ENCODE peak calls at places on chromosome 22, in six cellular contexts. G is transverse colon, P is tibial nerve, S is sigmoid colon, W is suprapubic skin, V is GM12878. A is an unnamed sample. For H3K4me1, the result is how much of the 10 kb centered on the place peaks cover.

GRCh38 chr22:24284747-24285203 is 14.1 kb downstream of the SPECC1L start:
- DNase-seq in G (no peak), S (no peak), W (no peak), P (no peak), V (no peak), A (no peak)

GRCh38 chr22:25051073-25051472 is 98.6 kb downstream of the KIAA1671 start:
- DNase-seq in V (no peak), G (no peak), P (no peak), S (no peak), W (no peak), A (no peak)

GRCh38 chr22:49788492-49788891 is 39.2 kb downstream of the BRD1 start:
- DNase-seq in G (peak), W (peak), V (no peak), S (peak), P (peak), A (peak)

GRCh38 chr22:23675502-23676415 is 15.1 kb upstream of the RGL4 start:
- DNase-seq in S (peak), P (no peak), W (peak), G (peak), V (no peak), A (peak)

GRCh38 chr22:25563757-25564319 is 637 bp upstream of the GRK3 start:
- DNase-seq in V (no peak), G (peak), S (peak), P (peak), W (no peak), A (no peak)

GRCh38 chr22:29231971-29232959 is 26.6 kb downstream of the EMID1 start:
- DNase-seq in P (no peak), V (no peak), S (peak), W (no peak), G (no peak), A (peak)

GRCh38 chr22:18147791-18148507 is 2.0 kb upstream of the USP18 start:
- DNase-seq in P (no peak), S (no peak), G (no peak), V (no peak), W (no peak), A (no peak)

GRCh38 chr22:44360686-44361381 is 48.1 kb upstream of the SHISAL1 start:
- DNase-seq in S (peak), V (no peak), G (peak), P (no peak), W (peak), A (peak)

GRCh38 chr22:31806751-31807150 is 52.9 kb downstream of the DEPDC5 start:
- DNase-seq in W (no peak), G (no peak), V (no peak), S (no peak), P (no peak), A (no peak)

GRCh38 chr22:48144318-48144717 is 1381.9 kb downstream of the TBC1D22A start:
- DNase-seq in S (no peak), G (no peak), W (no peak), P (no peak), V (no peak), A (no peak)

GRCh38 chr22:19271856-19272535 is 19.5 kb downstream of the CLTCL1 start:
- DNase-seq in V (no peak), G (no peak), W (no peak), S (no peak), P (no peak), A (no peak)
- H3K4me1 ChIP-seq in V (under half), G (under half), W (under half), S (under half), P (under half), A (under half)

DNA sequence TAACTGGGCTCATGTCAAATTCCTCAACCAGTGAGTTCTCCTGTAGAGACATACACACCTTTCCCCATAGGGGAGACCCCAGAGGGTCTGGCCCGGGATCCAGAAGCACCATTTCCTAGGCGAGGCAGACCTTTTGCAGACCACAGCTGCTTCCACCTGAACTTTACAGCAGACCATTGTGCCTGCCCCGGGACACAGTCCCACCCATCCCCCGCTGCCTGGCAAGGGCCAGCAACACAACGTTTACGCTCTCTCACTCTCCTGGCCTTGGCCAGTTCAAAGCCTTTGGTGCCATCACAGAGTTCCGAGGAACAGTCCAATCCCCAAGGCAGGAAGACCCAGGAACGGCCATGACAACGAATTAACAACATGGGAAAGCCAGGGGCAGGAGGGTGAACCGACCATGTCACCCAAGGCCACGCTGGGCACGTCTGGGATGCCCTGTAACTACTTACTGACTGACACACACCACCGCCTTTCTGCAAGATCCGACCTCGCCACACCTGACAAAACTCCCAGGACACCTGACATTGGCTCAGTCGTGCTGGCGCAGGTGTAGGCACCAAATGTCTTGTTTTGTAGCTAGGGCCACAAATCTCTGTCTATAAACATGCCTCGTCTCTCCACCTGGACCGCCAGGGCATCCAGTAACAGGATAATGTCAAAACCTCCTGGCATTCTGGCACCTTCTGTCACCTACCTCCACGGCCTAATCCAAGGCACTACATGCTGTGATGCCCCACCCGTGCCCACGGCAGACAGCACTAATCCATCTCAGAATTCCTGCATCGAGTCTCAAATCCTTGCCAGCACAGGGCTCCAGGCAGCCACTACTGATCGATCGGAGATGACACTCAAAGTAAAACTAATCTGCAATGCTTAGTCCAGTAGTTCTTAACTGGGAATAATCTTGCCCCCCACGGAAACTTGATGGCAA is 51.3 kb downstream of the MYH9 start:
- DNase-seq in S (no peak), G (no peak), W (no peak), P (no peak), V (no peak), A (no peak)
- TF ChIP-seq EP300 in S (no peak), G (no peak), W (no peak), P (peak), V (no peak), A (no peak)

GRCh38 chr22:42315392-42315756 is 44.9 kb upstream of the TCF20 start:
- DNase-seq in V (no peak), W (no peak), S (no peak), G (peak), P (no peak), A (no peak)
- H3K4me1 ChIP-seq in V (under half), W (under half), S (under half), G (under half), P (under half), A (under half)

DNA sequence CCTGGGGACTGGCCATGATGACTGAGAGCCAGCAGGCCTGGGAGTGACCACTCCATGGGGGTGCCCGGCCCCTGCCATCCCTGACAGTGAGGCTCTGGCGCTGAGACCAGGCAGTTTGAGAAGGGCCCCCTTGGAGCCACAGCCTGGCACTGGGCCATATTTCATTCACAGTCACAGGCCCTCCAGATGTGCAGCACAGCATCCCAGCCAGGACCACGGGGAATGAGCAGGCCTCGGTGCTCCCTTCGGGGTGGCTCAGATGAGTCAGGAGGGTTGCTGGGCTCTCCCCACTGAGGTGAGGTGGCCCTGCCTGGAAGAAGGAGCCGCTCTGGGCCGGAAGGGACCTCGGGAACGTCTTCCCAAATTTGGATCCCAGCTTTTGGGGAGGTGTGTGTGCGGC is 53.0 kb downstream of the GRAMD4 start:
- DNase-seq in G (no peak), S (no peak), V (no peak), W (no peak), P (no peak), A (no peak)
- TF ChIP-seq EP300 in G (no peak), S (no peak), V (no peak), W (no peak), P (no peak), A (no peak)

DNA sequence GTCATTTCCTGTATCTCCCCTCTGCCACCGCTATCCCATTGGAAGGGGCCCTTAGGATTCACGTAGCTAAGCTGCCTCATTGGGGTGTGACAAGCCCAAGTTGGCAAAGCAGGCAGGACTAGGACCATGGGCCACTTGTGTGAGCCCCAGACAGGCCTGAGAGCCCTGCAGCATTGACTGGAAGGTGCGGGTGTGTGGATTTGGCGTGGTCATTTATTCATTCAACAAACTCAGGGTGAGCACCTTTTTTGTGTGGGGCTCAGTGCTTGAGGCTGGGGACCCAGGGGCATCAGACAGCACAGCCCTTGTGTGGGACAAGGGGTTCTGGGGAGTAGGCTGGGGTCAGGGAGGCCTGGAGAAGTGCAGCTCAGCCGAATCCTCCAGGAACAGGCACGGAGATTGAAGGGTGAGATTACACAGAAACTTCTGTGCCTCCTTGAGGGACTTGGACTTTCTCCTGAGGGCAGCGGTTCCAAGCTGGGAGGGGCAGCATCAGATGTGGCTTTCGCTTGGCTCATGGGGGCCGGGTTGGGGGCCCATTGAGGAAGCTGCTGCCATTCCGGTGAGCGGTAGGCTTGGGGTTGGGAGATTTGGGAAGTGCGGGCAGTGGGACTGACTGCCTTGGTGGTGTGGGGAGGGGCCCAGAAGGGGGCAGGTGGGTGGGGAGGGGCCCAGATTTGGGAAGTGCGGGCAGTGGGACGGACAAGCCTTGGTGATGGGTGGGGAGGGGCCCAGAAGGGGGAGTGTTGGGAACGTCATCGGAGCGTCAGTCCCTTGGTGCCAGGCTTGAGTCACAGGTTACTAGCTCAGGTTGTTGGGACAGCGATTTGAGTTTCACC is 11.9 kb downstream of the MGAT3 start:
- DNase-seq in P (no peak), S (no peak), G (no peak), V (no peak), W (no peak), A (no peak)
- H3K4me1 ChIP-seq in P (half or more), S (under half), G (under half), V (half or more), W (under half), A (half or more)